ENCODE peak calls at places on chromosomes 7 and 10, in six cellular contexts. One of them, this sample, is unnamed.
A peak's percentile ranks its signal among the peaks of the same experiment; 100 is the strongest.

GRCh38 chr7:131011437-131011752 is 277.4 kb upstream of the KLF14 start:
- DNase-seq in suprapubic skin: no peak
- DNase-seq in OCI-LY7: no peak
- DNase-seq in prostate gland: no peak
- DNase-seq in left ventricle myocardium inferior: no peak
- DNase-seq in tibial artery: no peak
- DNase-seq in this sample: no peak

GRCh38 chr7:135597926-135598305 is 40.2 kb downstream of the NUP205 start:
- DNase-seq in left ventricle myocardium inferior: no peak
- DNase-seq in prostate gland: no peak
- DNase-seq in OCI-LY7: no peak
- DNase-seq in suprapubic skin: no peak
- DNase-seq in tibial artery: no peak
- DNase-seq in this sample: no peak

GRCh38 chr7:1950623-1951523 is 280.8 kb downstream of the ELFN1 start:
- DNase-seq in tibial artery: no peak
- DNase-seq in left ventricle myocardium inferior: peak; percentile 39
- DNase-seq in prostate gland: no peak
- DNase-seq in OCI-LY7: no peak
- DNase-seq in suprapubic skin: no peak
- DNase-seq in this sample: no peak

GRCh38 chr10:70481831-70482530 is 3.4 kb downstream of the PALD1 start:
- DNase-seq in OCI-LY7: no peak
- DNase-seq in tibial artery: peak; percentile 93
- DNase-seq in prostate gland: no peak
- DNase-seq in left ventricle myocardium inferior: peak; percentile 77
- DNase-seq in suprapubic skin: no peak
- DNase-seq in this sample: peak; percentile 75

GRCh38 chr10:90975096-90975495 is 54.2 kb upstream of the ANKRD1 start:
- DNase-seq in tibial artery: no peak
- DNase-seq in prostate gland: no peak
- DNase-seq in suprapubic skin: no peak
- DNase-seq in left ventricle myocardium inferior: no peak
- DNase-seq in OCI-LY7: no peak
- DNase-seq in this sample: no peak

GRCh38 chr10:126787201-126787600 is 116.7 kb upstream of the C10orf90 start:
- DNase-seq in suprapubic skin: no peak
- DNase-seq in left ventricle myocardium inferior: no peak
- DNase-seq in tibial artery: no peak
- DNase-seq in prostate gland: no peak
- DNase-seq in OCI-LY7: no peak
- DNase-seq in this sample: no peak

GRCh38 chr10:116705498-116705897 is 36.9 kb downstream of the HSPA12A start:
- DNase-seq in left ventricle myocardium inferior: no peak
- DNase-seq in suprapubic skin: peak; percentile 21
- DNase-seq in OCI-LY7: no peak
- DNase-seq in prostate gland: no peak
- DNase-seq in tibial artery: peak; percentile 59
- DNase-seq in this sample: no peak

GRCh38 chr7:55128693-55129394 is 110.0 kb downstream of the EGFR start:
- DNase-seq in suprapubic skin: peak; percentile 57
- DNase-seq in tibial artery: no peak
- DNase-seq in OCI-LY7: no peak
- DNase-seq in prostate gland: no peak
- DNase-seq in left ventricle myocardium inferior: peak; percentile 80
- DNase-seq in this sample: no peak

GRCh38 chr10:72764151-72764550 is 72.2 kb downstream of the MCU start:
- DNase-seq in tibial artery: no peak
- DNase-seq in suprapubic skin: no peak
- DNase-seq in left ventricle myocardium inferior: no peak
- DNase-seq in prostate gland: no peak
- DNase-seq in OCI-LY7: no peak
- DNase-seq in this sample: no peak

GRCh38 chr7:48872548-48872947 is 51.8 kb upstream of the CDC14C start:
- DNase-seq in left ventricle myocardium inferior: no peak
- DNase-seq in suprapubic skin: no peak
- DNase-seq in OCI-LY7: no peak
- DNase-seq in tibial artery: no peak
- DNase-seq in prostate gland: no peak
- DNase-seq in this sample: no peak

GRCh38 chr7:132049462-132050304 is 493.3 kb upstream of the PODXL start:
- DNase-seq in tibial artery: no peak
- DNase-seq in OCI-LY7: peak; percentile 28
- DNase-seq in left ventricle myocardium inferior: no peak
- DNase-seq in prostate gland: no peak
- DNase-seq in suprapubic skin: no peak
- DNase-seq in this sample: no peak

GRCh38 chr7:18846765-18847215 is 270.6 kb downstream of the TWIST1 start:
- DNase-seq in suprapubic skin: no peak
- DNase-seq in left ventricle myocardium inferior: no peak
- DNase-seq in tibial artery: no peak
- DNase-seq in OCI-LY7: no peak
- DNase-seq in prostate gland: no peak
- DNase-seq in this sample: no peak

GRCh38 chr10:48671914-48672595 is 12.6 kb upstream of the WDFY4 start:
- DNase-seq in tibial artery: no peak
- DNase-seq in left ventricle myocardium inferior: no peak
- DNase-seq in OCI-LY7: peak; percentile 87
- DNase-seq in prostate gland: no peak
- DNase-seq in suprapubic skin: no peak
- DNase-seq in this sample: peak; percentile 49

GRCh38 chr10:1962025-1962424 is 224.7 kb upstream of the ADARB2 start:
- DNase-seq in OCI-LY7: no peak
- DNase-seq in left ventricle myocardium inferior: no peak
- DNase-seq in suprapubic skin: no peak
- DNase-seq in prostate gland: no peak
- DNase-seq in tibial artery: no peak
- DNase-seq in this sample: no peak

DNA sequence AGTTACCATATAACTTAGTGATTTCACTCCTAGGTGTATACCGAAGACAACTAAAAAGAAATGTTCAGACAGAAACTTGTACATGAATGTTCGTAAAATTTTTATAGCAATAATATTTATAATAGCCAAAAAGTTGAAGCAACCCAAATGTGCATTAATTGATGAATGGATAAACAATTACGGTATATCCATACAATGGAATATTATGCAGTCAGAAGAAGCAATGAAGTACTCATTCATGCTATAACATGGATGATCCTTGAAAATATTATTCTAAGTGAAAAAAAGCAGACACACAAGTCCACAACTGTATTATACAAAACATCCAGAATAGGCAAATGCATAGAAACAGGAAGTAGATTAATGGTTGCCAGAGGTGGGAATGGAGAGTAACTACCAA is 183.9 kb downstream of the RNLS start:
- DNase-seq in OCI-LY7: no peak
- DNase-seq in suprapubic skin: no peak
- DNase-seq in tibial artery: no peak
- DNase-seq in left ventricle myocardium inferior: no peak
- DNase-seq in prostate gland: no peak
- DNase-seq in this sample: no peak
- H3K4me1 ChIP-seq in OCI-LY7: no peaks in the 10 kb centered on the region
- H3K4me1 ChIP-seq in suprapubic skin: no peaks in the 10 kb centered on the region
- H3K4me1 ChIP-seq in tibial artery: no peaks in the 10 kb centered on the region
- H3K4me1 ChIP-seq in left ventricle myocardium inferior: no peaks in the 10 kb centered on the region
- H3K4me1 ChIP-seq in prostate gland: no peaks in the 10 kb centered on the region
- H3K4me1 ChIP-seq in this sample: no peaks in the 10 kb centered on the region

DNA sequence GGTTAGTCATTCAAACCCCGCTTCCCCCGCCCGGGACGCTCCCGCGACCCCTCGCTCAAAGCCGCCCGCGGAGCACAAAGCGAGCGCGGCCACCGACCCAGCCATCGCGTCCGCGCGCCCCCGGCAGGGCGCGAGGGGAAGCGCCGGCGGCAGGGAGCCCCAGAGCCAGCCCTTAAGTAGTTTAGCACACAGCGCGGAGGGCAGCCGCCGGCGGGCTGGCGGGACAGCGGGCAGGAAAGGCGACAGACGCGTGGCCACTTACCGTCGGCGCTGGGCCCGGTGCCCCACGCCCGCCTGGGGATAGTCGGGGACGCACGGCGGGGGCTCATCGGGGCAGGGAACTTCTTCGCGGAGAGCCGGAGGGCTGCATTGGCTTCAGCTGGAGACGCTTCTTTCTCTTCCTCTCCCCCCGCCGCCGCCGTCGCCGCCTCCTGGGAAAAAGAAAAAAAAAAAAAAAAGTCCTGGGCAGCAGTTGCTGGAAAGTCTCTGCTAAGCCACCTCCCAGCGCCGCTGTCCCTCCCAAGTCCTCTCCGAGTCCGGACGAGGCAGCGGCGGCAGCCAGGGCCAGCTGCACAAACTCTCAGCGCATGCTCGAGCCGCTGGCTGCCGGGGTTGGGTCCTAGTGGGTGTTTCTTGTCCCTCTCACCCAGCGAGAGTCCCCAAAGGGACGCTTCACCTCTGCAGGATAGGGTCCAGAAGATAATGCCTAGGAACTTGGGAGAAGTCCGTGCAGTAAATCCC is at the start of gene TSPAN12:
- DNase-seq in tibial artery: peak; percentile 92
- DNase-seq in prostate gland: peak; percentile 81
- DNase-seq in suprapubic skin: peak; percentile 84
- DNase-seq in OCI-LY7: no peak
- DNase-seq in left ventricle myocardium inferior: peak; percentile 86
- DNase-seq in this sample: peak; percentile 85
- H3K27ac ChIP-seq in tibial artery: peak within 1 kb of the TSS; percentile 94
- H3K27ac ChIP-seq in prostate gland: peak within 1 kb of the TSS; percentile 60
- H3K27ac ChIP-seq in suprapubic skin: peak within 1 kb of the TSS; percentile 64
- H3K27ac ChIP-seq in OCI-LY7: no peak within 1 kb of the TSS
- H3K27ac ChIP-seq in left ventricle myocardium inferior: peak within 1 kb of the TSS; percentile 97
- H3K27ac ChIP-seq in this sample: peak within 1 kb of the TSS; percentile 91

DNA sequence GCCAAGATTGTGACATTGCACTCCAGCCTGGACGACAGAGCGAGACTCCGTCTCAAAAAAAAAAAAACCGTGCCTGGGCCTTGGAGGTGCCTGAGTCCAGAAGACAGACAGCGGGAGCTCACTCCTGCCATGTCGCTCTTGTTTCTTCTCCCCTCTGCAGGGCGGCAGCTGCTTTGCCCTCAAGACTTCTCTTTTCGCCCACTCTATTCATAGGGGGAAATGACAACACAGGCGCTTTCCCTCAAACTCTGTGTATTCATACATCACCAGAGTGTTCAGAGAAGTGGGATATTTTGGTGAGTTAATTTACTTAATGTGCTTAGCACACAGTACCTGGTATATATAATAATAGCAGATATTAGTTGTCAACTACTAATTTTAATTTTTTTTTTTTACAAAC is 44.5 kb downstream of the FOXK1 start:
- DNase-seq in OCI-LY7: no peak
- DNase-seq in left ventricle myocardium inferior: no peak
- DNase-seq in suprapubic skin: no peak
- DNase-seq in prostate gland: no peak
- DNase-seq in tibial artery: no peak
- DNase-seq in this sample: no peak
- H3K4me1 ChIP-seq in OCI-LY7: peaks cover 2% of the 10 kb centered on the region
- H3K4me1 ChIP-seq in left ventricle myocardium inferior: peaks cover 86% of the 10 kb centered on the region
- H3K4me1 ChIP-seq in suprapubic skin: peaks cover 57% of the 10 kb centered on the region
- H3K4me1 ChIP-seq in prostate gland: peaks cover 6% of the 10 kb centered on the region
- H3K4me1 ChIP-seq in tibial artery: peaks cover 67% of the 10 kb centered on the region
- H3K4me1 ChIP-seq in this sample: peaks cover 56% of the 10 kb centered on the region

DNA sequence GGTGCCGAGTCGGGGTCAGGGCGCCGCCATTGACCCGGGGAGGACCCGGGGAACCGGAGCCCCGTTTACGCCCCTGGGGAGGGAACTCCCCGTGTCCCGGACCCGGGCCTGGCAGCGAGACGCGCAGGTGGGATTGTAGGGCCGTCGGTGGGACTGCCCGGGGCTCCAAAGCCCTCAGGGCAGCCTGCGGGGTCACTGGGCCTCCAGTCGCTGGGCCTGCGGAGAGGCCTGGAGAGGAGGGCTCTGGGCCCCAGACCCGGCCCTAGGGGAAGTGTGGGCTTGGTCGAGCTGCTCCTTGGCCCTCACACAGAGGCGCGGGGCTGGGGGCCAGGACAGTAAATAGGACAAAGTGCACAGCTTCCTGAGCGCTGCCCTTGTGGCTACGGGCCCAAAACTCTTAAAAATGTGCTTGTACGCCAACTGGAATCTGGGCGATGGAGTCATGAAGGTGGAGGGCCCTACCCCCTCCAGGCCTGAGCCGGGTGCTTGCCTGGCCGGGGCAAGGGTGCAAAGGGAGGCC is 657 bp downstream of the ECHDC3 start:
- DNase-seq in left ventricle myocardium inferior: peak; percentile 74
- DNase-seq in prostate gland: no peak
- DNase-seq in OCI-LY7: no peak
- DNase-seq in suprapubic skin: no peak
- DNase-seq in tibial artery: no peak
- DNase-seq in this sample: no peak
- H3K27ac ChIP-seq in left ventricle myocardium inferior: peak overlapping the region; percentile 94
- H3K27ac ChIP-seq in prostate gland: peak overlapping the region; percentile 66
- H3K27ac ChIP-seq in OCI-LY7: no peak overlapping the region
- H3K27ac ChIP-seq in suprapubic skin: peak overlapping the region; percentile 84
- H3K27ac ChIP-seq in tibial artery: peak overlapping the region; percentile 68
- H3K27ac ChIP-seq in this sample: peak overlapping the region; percentile 97

GRCh38 chr10:69324583-69324982 is 46.3 kb downstream of the HK1 start:
- DNase-seq in left ventricle myocardium inferior: no peak
- DNase-seq in prostate gland: no peak
- DNase-seq in tibial artery: no peak
- DNase-seq in OCI-LY7: no peak
- DNase-seq in suprapubic skin: no peak
- DNase-seq in this sample: no peak
- H3K4me1 ChIP-seq in left ventricle myocardium inferior: peaks cover 97% of the 10 kb centered on the region
- H3K4me1 ChIP-seq in prostate gland: peaks cover 22% of the 10 kb centered on the region
- H3K4me1 ChIP-seq in tibial artery: peaks cover 85% of the 10 kb centered on the region
- H3K4me1 ChIP-seq in OCI-LY7: peaks cover 15% of the 10 kb centered on the region
- H3K4me1 ChIP-seq in suprapubic skin: peaks cover 89% of the 10 kb centered on the region
- H3K4me1 ChIP-seq in this sample: peaks cover 87% of the 10 kb centered on the region